ENCODE peak calls at places on chromosome 4, in five cellular contexts. A is fibroblast of pulmonary artery, B is substantia nigra, J is HT-29, O is LoVo. G is an unnamed sample.

GRCh38 chr4:23881052-23881501 is 8.8 kb downstream of the PPARGC1A start:
- DNase-seq in A (peak; percentile 17), O (no peak), J (no peak), B (no peak), G (peak; percentile 87)

GRCh38 chr4:56863441-56864129 is 42.1 kb upstream of the SPINK2 start:
- DNase-seq in B (no peak), O (no peak), J (no peak), A (no peak), G (no peak)

GRCh38 chr4:140156529-140157171 is 2.7 kb upstream of the MAML3 start:
- DNase-seq in O (no peak), B (no peak), A (no peak), J (no peak), G (no peak)

GRCh38 chr4:109462802-109463201 is 29.2 kb downstream of the SEC24B start:
- DNase-seq in B (no peak), J (no peak), O (no peak), A (peak; percentile 7), G (no peak)

GRCh38 chr4:183100298-183100599 is 1.2 kb downstream of the WWC2 start:
- DNase-seq in J (no peak), A (no peak), O (no peak), B (no peak), G (no peak)

GRCh38 chr4:79831119-79831528 is 241.9 kb downstream of the ANTXR2 start:
- DNase-seq in A (no peak), O (no peak), J (no peak), B (no peak), G (no peak)

GRCh38 chr4:78119698-78120097 is 62.6 kb downstream of the FRAS1 start:
- DNase-seq in O (no peak), J (no peak), A (no peak), B (no peak), G (no peak)

GRCh38 chr4:2393353-2394270 is 24.8 kb downstream of the ZFYVE28 start:
- DNase-seq in B (no peak), O (no peak), A (peak; percentile 26), J (peak; percentile 10), G (no peak)

GRCh38 chr4:26819478-26819877 is 41.2 kb upstream of the STIM2 start:
- DNase-seq in J (no peak), B (no peak), O (no peak), A (no peak), G (no peak)

GRCh38 chr4:62644372-62644771 is 1444.2 kb downstream of the ADGRL3 start:
- DNase-seq in B (peak; percentile 1), O (peak; percentile 19), J (peak; percentile 65), A (peak; percentile 67), G (peak; percentile 47)

GRCh38 chr4:86448891-86449290 is 89.0 kb upstream of the MAPK10 start:
- DNase-seq in O (no peak), B (no peak), A (no peak), J (no peak), G (no peak)

G was measured in SK-MEL-5.